ENCODE peak calls at places on chromosome 3, in four cellular contexts. One of them, this sample, is unnamed.

GRCh38 chr3:111829023-111829422 is 30.0 kb upstream of the PHLDB2 start:
- DNase-seq in lower leg skin: no peak
- DNase-seq in sigmoid colon: no peak
- DNase-seq in ovary: no peak
- DNase-seq in this sample: no peak

GRCh38 chr3:71035314-71035713 is 548.2 kb downstream of the FOXP1 start:
- DNase-seq in lower leg skin: no peak
- DNase-seq in sigmoid colon: no peak
- DNase-seq in ovary: no peak
- DNase-seq in this sample: no peak

GRCh38 chr3:88003115-88003755 is 55.6 kb downstream of the CGGBP1 start:
- DNase-seq in lower leg skin: no peak
- DNase-seq in sigmoid colon: no peak
- DNase-seq in ovary: no peak
- DNase-seq in this sample: no peak

GRCh38 chr3:48656061-48656840 is 6.4 kb downstream of the CELSR3 start:
- DNase-seq in lower leg skin: peak
- DNase-seq in sigmoid colon: peak
- DNase-seq in ovary: peak
- DNase-seq in this sample: peak

GRCh38 chr3:128006471-128007424 is 45.5 kb upstream of the SEC61A1 start:
- DNase-seq in lower leg skin: no peak
- DNase-seq in sigmoid colon: peak
- DNase-seq in ovary: no peak
- DNase-seq in this sample: no peak

GRCh38 chr3:37504583-37505357 is 330.4 kb upstream of the LRRFIP2 start:
- DNase-seq in lower leg skin: no peak
- DNase-seq in sigmoid colon: no peak
- DNase-seq in ovary: no peak
- DNase-seq in this sample: no peak

GRCh38 chr3:108486910-108487309 is 23.5 kb downstream of the MYH15 start:
- DNase-seq in lower leg skin: no peak
- DNase-seq in sigmoid colon: no peak
- DNase-seq in ovary: no peak
- DNase-seq in this sample: peak

GRCh38 chr3:66482005-66482404 is 18.8 kb downstream of the LRIG1 start:
- DNase-seq in lower leg skin: no peak
- DNase-seq in sigmoid colon: no peak
- DNase-seq in ovary: no peak
- DNase-seq in this sample: no peak

DNA sequence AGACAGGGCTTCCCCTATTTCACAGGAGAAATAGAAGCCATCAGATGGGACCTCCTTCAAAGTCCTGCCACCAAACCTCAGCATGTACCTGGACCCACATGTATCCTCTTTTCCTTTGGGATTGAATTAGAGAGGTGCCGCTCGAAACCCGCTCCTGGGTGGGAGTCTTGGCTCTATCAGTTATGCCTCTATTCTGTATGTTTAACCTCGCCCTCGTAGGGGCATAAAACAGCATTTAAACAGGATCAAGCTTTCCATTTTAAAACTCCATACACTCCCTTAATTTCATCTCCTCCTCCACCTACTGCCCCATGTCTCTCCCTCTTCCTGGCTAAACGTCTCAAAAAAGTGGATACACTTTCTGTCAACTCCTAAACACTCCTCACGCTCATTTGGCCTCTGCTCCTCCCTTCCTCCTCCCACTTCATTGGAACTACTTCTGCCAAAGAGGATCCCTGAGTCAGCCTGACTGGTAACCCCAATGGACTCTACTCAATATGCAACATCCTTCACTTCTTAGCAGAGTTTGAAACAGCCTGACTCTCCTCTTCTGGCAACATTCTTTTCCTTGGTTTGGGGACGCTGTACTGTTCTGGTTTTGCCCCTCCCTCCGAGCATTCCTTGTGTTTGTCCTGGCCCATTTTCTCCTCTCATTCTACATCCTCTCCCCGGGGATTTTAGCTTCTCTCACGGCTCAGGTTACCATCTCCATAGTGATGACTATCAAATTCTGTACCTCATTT is 23.0 kb upstream of the MUC20 start:
- DNase-seq in lower leg skin: no peak
- DNase-seq in sigmoid colon: no peak
- DNase-seq in ovary: no peak
- DNase-seq in this sample: no peak
- H3K4me3 ChIP-seq in lower leg skin: no peak
- H3K4me3 ChIP-seq in sigmoid colon: no peak
- H3K4me3 ChIP-seq in ovary: no peak
- H3K4me3 ChIP-seq in this sample: no peak

GRCh38 chr3:152970851-152971250 is 135.9 kb downstream of the P2RY1 start:
- DNase-seq in lower leg skin: no peak
- DNase-seq in sigmoid colon: no peak
- DNase-seq in ovary: no peak
- DNase-seq in this sample: no peak
- TF ChIP-seq POLR2A in lower leg skin: no peak
- TF ChIP-seq POLR2A in sigmoid colon: no peak
- TF ChIP-seq POLR2A in ovary: no peak
- TF ChIP-seq POLR2A in this sample: no peak

GRCh38 chr3:57128863-57129602 is 36.1 kb downstream of the IL17RD start:
- DNase-seq in lower leg skin: no peak
- DNase-seq in sigmoid colon: no peak
- DNase-seq in ovary: no peak
- DNase-seq in this sample: no peak
- H3K4me3 ChIP-seq in lower leg skin: no peak
- H3K4me3 ChIP-seq in sigmoid colon: peak
- H3K4me3 ChIP-seq in ovary: no peak
- H3K4me3 ChIP-seq in this sample: no peak

GRCh38 chr3:186241910-186242821 is 119.9 kb downstream of the DGKG start:
- DNase-seq in lower leg skin: peak
- DNase-seq in sigmoid colon: peak
- DNase-seq in ovary: peak
- DNase-seq in this sample: peak
- TF ChIP-seq POLR2A in lower leg skin: no peak
- TF ChIP-seq POLR2A in sigmoid colon: no peak
- TF ChIP-seq POLR2A in ovary: no peak
- TF ChIP-seq POLR2A in this sample: peak

GRCh38 chr3:12544652-12545472 is 437 bp downstream of the MKRN2OS start:
- DNase-seq in lower leg skin: no peak
- DNase-seq in sigmoid colon: no peak
- DNase-seq in ovary: no peak
- DNase-seq in this sample: no peak
- H3K4me3 ChIP-seq in lower leg skin: no peak
- H3K4me3 ChIP-seq in sigmoid colon: no peak
- H3K4me3 ChIP-seq in ovary: no peak
- H3K4me3 ChIP-seq in this sample: no peak

GRCh38 chr3:186790261-186790981 is 7.0 kb downstream of the EIF4A2 start:
- DNase-seq in lower leg skin: no peak
- DNase-seq in sigmoid colon: no peak
- DNase-seq in ovary: no peak
- DNase-seq in this sample: no peak
- TF ChIP-seq POLR2A in lower leg skin: no peak
- TF ChIP-seq POLR2A in sigmoid colon: no peak
- TF ChIP-seq POLR2A in ovary: no peak
- TF ChIP-seq POLR2A in this sample: no peak

DNA sequence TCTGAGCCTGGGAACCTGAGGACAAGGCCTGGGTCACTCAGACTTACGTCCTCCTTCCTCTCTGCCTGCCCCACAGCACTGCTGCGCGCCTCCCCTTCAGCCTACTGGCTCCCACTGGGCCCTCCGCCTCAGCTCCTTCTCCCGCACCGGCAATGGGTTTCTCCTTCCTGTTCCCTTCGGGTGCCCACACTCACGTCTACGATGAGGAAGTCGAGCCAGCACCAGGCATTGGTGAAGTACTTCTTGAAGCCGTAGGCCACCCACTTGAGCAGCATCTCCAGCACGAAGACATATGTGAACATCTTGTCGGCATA is 70.0 kb downstream of the EXOG start:
- DNase-seq in lower leg skin: peak
- DNase-seq in sigmoid colon: peak
- DNase-seq in ovary: peak
- DNase-seq in this sample: no peak
- H3K4me3 ChIP-seq in lower leg skin: no peak
- H3K4me3 ChIP-seq in sigmoid colon: no peak
- H3K4me3 ChIP-seq in ovary: no peak
- H3K4me3 ChIP-seq in this sample: no peak

GRCh38 chr3:43503067-43503728 is 118.6 kb downstream of the ANO10 start:
- DNase-seq in lower leg skin: no peak
- DNase-seq in sigmoid colon: no peak
- DNase-seq in ovary: no peak
- DNase-seq in this sample: no peak

GRCh38 chr3:43496740-43497375 is 125.0 kb downstream of the ANO10 start:
- DNase-seq in lower leg skin: no peak
- DNase-seq in sigmoid colon: no peak
- DNase-seq in ovary: no peak
- DNase-seq in this sample: no peak

GRCh38 chr3:43497405-43497804 is 124.4 kb downstream of the ANO10 start:
- DNase-seq in lower leg skin: no peak
- DNase-seq in sigmoid colon: no peak
- DNase-seq in ovary: no peak
- DNase-seq in this sample: no peak

GRCh38 chr3:43497905-43498365 is 123.9 kb downstream of the ANO10 start:
- DNase-seq in lower leg skin: no peak
- DNase-seq in sigmoid colon: no peak
- DNase-seq in ovary: no peak
- DNase-seq in this sample: no peak

DNA sequence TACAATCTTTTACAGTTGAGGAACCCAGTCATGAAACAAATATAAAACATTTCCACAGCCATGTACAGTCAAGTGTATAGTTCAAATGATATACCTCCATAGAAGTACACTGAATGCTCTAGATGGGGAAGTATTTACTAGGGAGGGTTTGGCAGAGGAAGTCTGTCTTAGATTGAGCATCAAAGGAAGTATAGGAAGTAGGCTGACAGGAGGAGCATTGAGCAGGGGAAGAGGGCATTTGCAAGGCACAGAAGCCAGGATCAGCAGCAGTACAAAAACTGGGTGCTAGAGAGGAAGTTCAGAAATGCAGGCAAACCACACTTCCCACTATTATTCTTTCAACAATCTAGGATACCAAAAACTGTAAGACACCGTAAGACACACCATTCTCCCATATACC is 122.6 kb downstream of the ANO10 start:
- DNase-seq in lower leg skin: no peak
- DNase-seq in sigmoid colon: no peak
- DNase-seq in ovary: no peak
- DNase-seq in this sample: no peak
- TF ChIP-seq POLR2A in lower leg skin: no peak
- TF ChIP-seq POLR2A in sigmoid colon: no peak
- TF ChIP-seq POLR2A in ovary: no peak
- TF ChIP-seq POLR2A in this sample: no peak

DNA sequence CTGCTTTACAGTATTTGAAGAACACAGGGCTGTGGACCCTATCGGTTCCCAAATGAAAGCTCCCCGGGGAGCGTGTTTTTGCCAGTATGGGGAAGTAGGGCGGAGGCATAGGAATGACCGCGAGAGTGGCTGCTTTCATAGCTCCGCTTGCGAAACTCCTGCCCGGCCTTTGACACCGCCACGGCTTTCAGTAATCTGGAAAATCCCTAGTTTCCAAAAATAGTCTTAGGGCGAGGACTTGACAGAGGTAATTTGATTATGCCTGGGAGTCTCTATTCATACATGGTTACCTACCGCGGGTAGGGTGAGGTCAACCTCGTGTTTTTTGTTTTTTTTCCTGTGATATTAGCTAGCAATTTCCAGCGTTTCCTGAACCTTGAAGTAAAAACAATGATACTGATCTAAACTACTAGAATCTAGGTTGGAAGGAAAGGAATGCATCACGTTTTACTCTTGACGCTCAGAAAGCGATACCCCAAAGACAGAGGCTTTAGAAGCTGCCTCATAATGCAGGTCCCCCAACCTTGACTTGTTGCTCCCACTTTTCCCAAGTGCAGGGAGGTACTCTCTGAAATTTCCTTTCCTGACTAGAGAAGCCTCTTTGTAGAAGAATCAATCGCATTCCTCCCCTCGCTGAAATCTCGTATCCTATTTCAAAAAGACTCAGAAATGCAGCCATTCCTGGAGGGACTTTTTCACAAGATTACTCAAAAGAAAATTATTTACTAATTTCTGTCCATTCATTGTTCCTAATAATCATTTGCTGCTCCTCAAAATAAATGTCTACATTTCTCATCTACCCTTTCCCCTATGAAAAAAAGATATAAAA is 919 bp upstream of the CCNL1 start:
- DNase-seq in lower leg skin: peak
- DNase-seq in sigmoid colon: peak
- DNase-seq in ovary: peak
- DNase-seq in this sample: peak
- H3K4me3 ChIP-seq in lower leg skin: peak
- H3K4me3 ChIP-seq in sigmoid colon: peak
- H3K4me3 ChIP-seq in ovary: peak
- H3K4me3 ChIP-seq in this sample: peak